ENCODE peak calls at places on chromosomes 2 and 18, in six cellular contexts. B, C, D, L, Q and O are unnamed samples.

GRCh38 chr2:239625106-239625845 is 224.5 kb upstream of the HDAC4 start:
- DNase-seq in L (no peak), C (no peak), D (no peak), B (no peak), Q (no peak), O (no peak)

GRCh38 chr2:10717630-10718029 is 3.8 kb upstream of the ATP6V1C2 start:
- DNase-seq in B (peak), L (no peak), C (no peak), D (no peak), Q (no peak), O (no peak)

GRCh38 chr2:112021781-112022231 is 33.3 kb upstream of the TMEM87B start:
- DNase-seq in C (no peak), L (no peak), B (peak), D (no peak), Q (no peak), O (no peak)

GRCh38 chr2:214706986-214707385 is 102.5 kb downstream of the BARD1 start:
- DNase-seq in Q (no peak), B (peak), L (no peak), D (no peak), C (no peak), O (no peak)

GRCh38 chr18:12014976-12015696 is 33.8 kb downstream of the IMPA2 start:
- DNase-seq in D (no peak), B (no peak), L (no peak), Q (no peak), C (no peak), O (no peak)

GRCh38 chr2:196939381-196939780 is 12.9 kb upstream of the PGAP1 start:
- DNase-seq in C (no peak), L (no peak), B (peak), Q (no peak), D (no peak), O (no peak)

GRCh38 chr2:124590001-124590400 is 564.9 kb downstream of the CNTNAP5 start:
- DNase-seq in C (no peak), B (no peak), D (no peak), L (no peak), Q (no peak), O (no peak)

GRCh38 chr2:184597996-184598312 is 375 bp upstream of the ZNF804A start:
- DNase-seq in Q (no peak), D (no peak), C (no peak), L (no peak), B (no peak), O (no peak)

GRCh38 chr2:101173707-101174295 is 22.6 kb upstream of the TBC1D8 start:
- DNase-seq in C (no peak), B (no peak), D (no peak), L (no peak), Q (no peak), O (peak)

GRCh38 chr2:112029164-112029563 is 25.9 kb upstream of the TMEM87B start:
- DNase-seq in D (no peak), B (no peak), C (no peak), L (no peak), Q (no peak), O (no peak)

GRCh38 chr2:241110607-241111442 is 8.7 kb upstream of the MTERF4 start:
- DNase-seq in L (no peak), C (no peak), D (no peak), B (no peak), Q (no peak), O (no peak)

GRCh38 chr2:31238906-31239841 is 5.2 kb downstream of the EHD3 start:
- DNase-seq in Q (no peak), L (no peak), D (no peak), B (no peak), C (peak), O (no peak)

GRCh38 chr2:240405654-240406313 is 29.7 kb upstream of the GPC1 start:
- DNase-seq in B (no peak), C (peak), Q (no peak), D (no peak), L (no peak), O (peak)

GRCh38 chr2:26196683-26197418 is 24.0 kb downstream of the GAREM2 start:
- DNase-seq in D (no peak), C (no peak), Q (no peak), B (no peak), L (no peak), O (no peak)

GRCh38 chr18:13280066-13280795 is 61.7 kb downstream of the LDLRAD4 start:
- DNase-seq in C (no peak), Q (no peak), L (no peak), D (no peak), B (no peak), O (no peak)

GRCh38 chr2:169486487-169486886 is 7.2 kb downstream of the BBS5 start:
- DNase-seq in B (no peak), C (no peak), L (no peak), D (no peak), Q (no peak), O (no peak)

GRCh38 chr2:85213404-85213803 is 80.2 kb downstream of the TCF7L1 start:
- DNase-seq in L (no peak), B (no peak), C (no peak), D (no peak), Q (no peak), O (no peak)

GRCh38 chr18:61546598-61546997 is 213.4 kb downstream of the CDH20 start:
- DNase-seq in C (no peak), D (no peak), L (no peak), Q (no peak), B (peak), O (no peak)

GRCh38 chr2:6866239-6866745 is 585 bp upstream of the CMPK2 start:
- DNase-seq in B (peak), C (no peak), D (peak), L (no peak), Q (peak), O (peak)

GRCh38 chr18:37321578-37322496 is 243.8 kb downstream of the CELF4 start:
- DNase-seq in C (no peak), L (no peak), Q (no peak), B (no peak), D (no peak), O (no peak)

GRCh38 chr2:240814280-240814679 is 5.7 kb downstream of the KIF1A start:
- DNase-seq in Q (no peak), D (no peak), L (no peak), B (no peak), C (no peak), O (no peak)

GRCh38 chr2:173193925-173194324 is 118.3 kb downstream of the MAP3K20 start:
- DNase-seq in Q (no peak), B (peak), L (no peak), D (no peak), C (no peak), O (no peak)